ENCODE peak calls at places on chromosomes 7 and 10, in six cellular contexts. One of them, this sample, is unnamed.

GRCh38 chr7:50531401-50531906 is 33.8 kb downstream of the DDC start:
- DNase-seq in heart left ventricle: no peak
- DNase-seq in fibroblast of lung: no peak
- DNase-seq in HFF-Myc: no peak
- DNase-seq in astrocyte of the spinal cord: peak; percentile 38
- DNase-seq in brain microvascular endothelial cell: no peak
- DNase-seq in this sample: no peak

GRCh38 chr7:18727094-18727870 is 231.7 kb downstream of the HDAC9 start:
- DNase-seq in fibroblast of lung: no peak
- DNase-seq in HFF-Myc: no peak
- DNase-seq in astrocyte of the spinal cord: no peak
- DNase-seq in brain microvascular endothelial cell: peak; percentile 0
- DNase-seq in heart left ventricle: no peak
- DNase-seq in this sample: no peak

GRCh38 chr10:17196045-17196444 is 5.4 kb downstream of the TRDMT1 start:
- DNase-seq in astrocyte of the spinal cord: no peak
- DNase-seq in fibroblast of lung: no peak
- DNase-seq in HFF-Myc: no peak
- DNase-seq in heart left ventricle: no peak
- DNase-seq in brain microvascular endothelial cell: no peak
- DNase-seq in this sample: no peak

GRCh38 chr7:158087196-158087595 is 500.4 kb downstream of the PTPRN2 start:
- DNase-seq in heart left ventricle: no peak
- DNase-seq in astrocyte of the spinal cord: no peak
- DNase-seq in brain microvascular endothelial cell: no peak
- DNase-seq in fibroblast of lung: no peak
- DNase-seq in HFF-Myc: no peak
- DNase-seq in this sample: no peak

GRCh38 chr10:74337330-74338016 is 186.5 kb downstream of the ADK start:
- DNase-seq in astrocyte of the spinal cord: no peak
- DNase-seq in brain microvascular endothelial cell: no peak
- DNase-seq in HFF-Myc: no peak
- DNase-seq in heart left ventricle: no peak
- DNase-seq in fibroblast of lung: no peak
- DNase-seq in this sample: no peak

GRCh38 chr7:40490603-40490924 is 355.8 kb downstream of the SUGCT start:
- DNase-seq in heart left ventricle: no peak
- DNase-seq in fibroblast of lung: no peak
- DNase-seq in HFF-Myc: no peak
- DNase-seq in brain microvascular endothelial cell: no peak
- DNase-seq in astrocyte of the spinal cord: no peak
- DNase-seq in this sample: no peak

GRCh38 chr7:27994639-27995038 is 186.0 kb downstream of the JAZF1 start:
- DNase-seq in fibroblast of lung: no peak
- DNase-seq in brain microvascular endothelial cell: no peak
- DNase-seq in HFF-Myc: no peak
- DNase-seq in astrocyte of the spinal cord: peak; percentile 47
- DNase-seq in heart left ventricle: no peak
- DNase-seq in this sample: no peak

GRCh38 chr10:18140957-18141888 is 999 bp downstream of the CACNB2 start:
- DNase-seq in fibroblast of lung: no peak
- DNase-seq in brain microvascular endothelial cell: no peak
- DNase-seq in heart left ventricle: peak; percentile 49
- DNase-seq in astrocyte of the spinal cord: no peak
- DNase-seq in HFF-Myc: no peak
- DNase-seq in this sample: no peak

GRCh38 chr7:46607176-46607575 is 686.1 kb upstream of the IGFBP3 start:
- DNase-seq in heart left ventricle: no peak
- DNase-seq in fibroblast of lung: peak; percentile 45
- DNase-seq in brain microvascular endothelial cell: no peak
- DNase-seq in astrocyte of the spinal cord: no peak
- DNase-seq in HFF-Myc: no peak
- DNase-seq in this sample: no peak

GRCh38 chr10:14603539-14604102 is 171.1 kb downstream of the FAM107B start:
- DNase-seq in HFF-Myc: no peak
- DNase-seq in fibroblast of lung: no peak
- DNase-seq in astrocyte of the spinal cord: no peak
- DNase-seq in heart left ventricle: peak; percentile 56
- DNase-seq in brain microvascular endothelial cell: no peak
- DNase-seq in this sample: no peak

GRCh38 chr10:103564799-103565365 is 71.4 kb downstream of the NEURL1 start:
- DNase-seq in heart left ventricle: no peak
- DNase-seq in astrocyte of the spinal cord: no peak
- DNase-seq in HFF-Myc: no peak
- DNase-seq in fibroblast of lung: no peak
- DNase-seq in brain microvascular endothelial cell: peak; percentile 8
- DNase-seq in this sample: no peak

GRCh38 chr10:95295031-95295755 is 4.4 kb upstream of the PDLIM1 start:
- DNase-seq in astrocyte of the spinal cord: peak; percentile 60
- DNase-seq in HFF-Myc: no peak
- DNase-seq in heart left ventricle: peak; percentile 72
- DNase-seq in fibroblast of lung: peak; percentile 36
- DNase-seq in brain microvascular endothelial cell: peak; percentile 46
- DNase-seq in this sample: no peak

GRCh38 chr10:68562666-68563522 is 2.8 kb downstream of the TET1 start:
- DNase-seq in astrocyte of the spinal cord: peak; percentile 60
- DNase-seq in heart left ventricle: no peak
- DNase-seq in brain microvascular endothelial cell: no peak
- DNase-seq in fibroblast of lung: peak; percentile 75
- DNase-seq in HFF-Myc: no peak
- DNase-seq in this sample: no peak

GRCh38 chr7:38413784-38414183 is 140.3 kb upstream of the TARP start:
- DNase-seq in HFF-Myc: no peak
- DNase-seq in fibroblast of lung: no peak
- DNase-seq in heart left ventricle: no peak
- DNase-seq in astrocyte of the spinal cord: no peak
- DNase-seq in brain microvascular endothelial cell: no peak
- DNase-seq in this sample: no peak

GRCh38 chr10:101301111-101301731 is 52.7 kb upstream of the BTRC start:
- DNase-seq in heart left ventricle: no peak
- DNase-seq in brain microvascular endothelial cell: peak; percentile 27
- DNase-seq in astrocyte of the spinal cord: no peak
- DNase-seq in HFF-Myc: no peak
- DNase-seq in fibroblast of lung: peak; percentile 34
- DNase-seq in this sample: peak; percentile 5

GRCh38 chr10:121368347-121369025 is 229.8 kb downstream of the FGFR2 start:
- DNase-seq in heart left ventricle: no peak
- DNase-seq in HFF-Myc: no peak
- DNase-seq in fibroblast of lung: no peak
- DNase-seq in brain microvascular endothelial cell: no peak
- DNase-seq in astrocyte of the spinal cord: no peak
- DNase-seq in this sample: no peak

GRCh38 chr7:50687575-50688261 is 95.0 kb downstream of the GRB10 start:
- DNase-seq in heart left ventricle: no peak
- DNase-seq in HFF-Myc: no peak
- DNase-seq in astrocyte of the spinal cord: peak; percentile 70
- DNase-seq in fibroblast of lung: peak; percentile 90
- DNase-seq in brain microvascular endothelial cell: no peak
- DNase-seq in this sample: peak; percentile 62

GRCh38 chr10:104330168-104331117 is 7.8 kb downstream of the ITPRIP start:
- DNase-seq in astrocyte of the spinal cord: peak; percentile 83
- DNase-seq in brain microvascular endothelial cell: peak; percentile 82
- DNase-seq in HFF-Myc: no peak
- DNase-seq in heart left ventricle: no peak
- DNase-seq in fibroblast of lung: peak; percentile 98
- DNase-seq in this sample: peak; percentile 93

GRCh38 chr7:127214956-127215355 is 37.8 kb downstream of the GRM8 start:
- DNase-seq in HFF-Myc: no peak
- DNase-seq in heart left ventricle: no peak
- DNase-seq in astrocyte of the spinal cord: no peak
- DNase-seq in brain microvascular endothelial cell: no peak
- DNase-seq in fibroblast of lung: no peak
- DNase-seq in this sample: no peak

GRCh38 chr10:110471566-110472139 is 26.1 kb upstream of the DUSP5 start:
- DNase-seq in HFF-Myc: no peak
- DNase-seq in fibroblast of lung: no peak
- DNase-seq in brain microvascular endothelial cell: peak; percentile 85
- DNase-seq in heart left ventricle: no peak
- DNase-seq in astrocyte of the spinal cord: peak; percentile 74
- DNase-seq in this sample: no peak

GRCh38 chr7:38975944-38976392 is 1.7 kb upstream of the POU6F2 start:
- DNase-seq in HFF-Myc: no peak
- DNase-seq in fibroblast of lung: no peak
- DNase-seq in astrocyte of the spinal cord: no peak
- DNase-seq in heart left ventricle: peak; percentile 55
- DNase-seq in brain microvascular endothelial cell: no peak
- DNase-seq in this sample: no peak

GRCh38 chr10:1048349-1048731 is 579 bp downstream of the IDI1 start:
- DNase-seq in HFF-Myc: no peak
- DNase-seq in brain microvascular endothelial cell: no peak
- DNase-seq in fibroblast of lung: peak; percentile 50
- DNase-seq in astrocyte of the spinal cord: no peak
- DNase-seq in heart left ventricle: no peak
- DNase-seq in this sample: no peak

GRCh38 chr7:116438274-116438673 is 61.3 kb upstream of the CAV2 start:
- DNase-seq in heart left ventricle: no peak
- DNase-seq in astrocyte of the spinal cord: peak; percentile 29
- DNase-seq in brain microvascular endothelial cell: no peak
- DNase-seq in fibroblast of lung: peak; percentile 34
- DNase-seq in HFF-Myc: no peak
- DNase-seq in this sample: no peak

GRCh38 chr10:133106516-133106915 is 18.8 kb downstream of the ADGRA1 start:
- DNase-seq in astrocyte of the spinal cord: no peak
- DNase-seq in fibroblast of lung: no peak
- DNase-seq in HFF-Myc: no peak
- DNase-seq in brain microvascular endothelial cell: no peak
- DNase-seq in heart left ventricle: no peak
- DNase-seq in this sample: no peak

GRCh38 chr10:130515670-130516069 is 379.5 kb downstream of the GLRX3 start:
- DNase-seq in heart left ventricle: no peak
- DNase-seq in astrocyte of the spinal cord: no peak
- DNase-seq in HFF-Myc: no peak
- DNase-seq in fibroblast of lung: no peak
- DNase-seq in brain microvascular endothelial cell: no peak
- DNase-seq in this sample: no peak
- TF ChIP-seq CTCF in heart left ventricle: no peak
- TF ChIP-seq CTCF in astrocyte of the spinal cord: no peak
- TF ChIP-seq CTCF in HFF-Myc: no peak
- TF ChIP-seq CTCF in fibroblast of lung: no peak
- TF ChIP-seq CTCF in brain microvascular endothelial cell: no peak
- TF ChIP-seq CTCF in this sample: no peak

GRCh38 chr7:155305251-155305904 is 7.7 kb downstream of the INSIG1 start:
- DNase-seq in HFF-Myc: no peak
- DNase-seq in fibroblast of lung: no peak
- DNase-seq in brain microvascular endothelial cell: no peak
- DNase-seq in astrocyte of the spinal cord: no peak
- DNase-seq in heart left ventricle: no peak
- DNase-seq in this sample: no peak
- TF ChIP-seq CTCF in HFF-Myc: no peak
- TF ChIP-seq CTCF in fibroblast of lung: no peak
- TF ChIP-seq CTCF in brain microvascular endothelial cell: no peak
- TF ChIP-seq CTCF in astrocyte of the spinal cord: no peak
- TF ChIP-seq CTCF in heart left ventricle: no peak
- TF ChIP-seq CTCF in this sample: no peak

GRCh38 chr10:22105270-22105669 is 101.7 kb upstream of the DNAJC1 start:
- DNase-seq in fibroblast of lung: no peak
- DNase-seq in heart left ventricle: no peak
- DNase-seq in brain microvascular endothelial cell: no peak
- DNase-seq in astrocyte of the spinal cord: no peak
- DNase-seq in HFF-Myc: no peak
- DNase-seq in this sample: no peak

GRCh38 chr10:22103701-22104100 is 100.2 kb upstream of the DNAJC1 start:
- DNase-seq in fibroblast of lung: peak; percentile 2
- DNase-seq in heart left ventricle: no peak
- DNase-seq in astrocyte of the spinal cord: no peak
- DNase-seq in HFF-Myc: no peak
- DNase-seq in brain microvascular endothelial cell: no peak
- DNase-seq in this sample: no peak
- TF ChIP-seq CTCF in fibroblast of lung: peak; percentile 7
- TF ChIP-seq CTCF in heart left ventricle: no peak
- TF ChIP-seq CTCF in astrocyte of the spinal cord: peak; percentile 9
- TF ChIP-seq CTCF in HFF-Myc: peak; percentile 32
- TF ChIP-seq CTCF in brain microvascular endothelial cell: peak; percentile 36
- TF ChIP-seq CTCF in this sample: peak; percentile 4

GRCh38 chr10:99915414-99915813 is 94.3 kb downstream of the DNMBP start:
- DNase-seq in brain microvascular endothelial cell: no peak
- DNase-seq in HFF-Myc: no peak
- DNase-seq in fibroblast of lung: no peak
- DNase-seq in heart left ventricle: no peak
- DNase-seq in astrocyte of the spinal cord: no peak
- DNase-seq in this sample: no peak
- TF ChIP-seq CTCF in brain microvascular endothelial cell: no peak
- TF ChIP-seq CTCF in HFF-Myc: no peak
- TF ChIP-seq CTCF in fibroblast of lung: no peak
- TF ChIP-seq CTCF in heart left ventricle: no peak
- TF ChIP-seq CTCF in astrocyte of the spinal cord: no peak
- TF ChIP-seq CTCF in this sample: no peak